ENCODE peak calls at places on chromosomes 16 and 17, in six cellular contexts. G is endothelial cell of umbilical vein, L is ovary, Q is spleen, D is Peyer's patch, R is heart left ventricle. V is an unnamed sample.

GRCh38 chr17:78343099-78343432 is 16.8 kb downstream of the SOCS3 start:
- DNase-seq in G (peak), L (peak), Q (peak), D (peak), R (peak), V (peak)

GRCh38 chr16:84500531-84500930 is 3.9 kb downstream of the MEAK7 start:
- DNase-seq in G (no peak), L (peak), Q (peak), D (no peak), R (no peak), V (no peak)

GRCh38 chr17:68248886-68249872 is 1.3 kb downstream of the AMZ2 start:
- DNase-seq in G (no peak), L (no peak), Q (no peak), D (peak), R (no peak), V (no peak)

GRCh38 chr16:3963203-3963602 is 82.7 kb upstream of the CREBBP start:
- DNase-seq in G (no peak), L (no peak), Q (no peak), D (no peak), R (no peak), V (no peak)

GRCh38 chr16:27972500-27972899 is 91.0 kb downstream of the GSG1L start:
- DNase-seq in G (peak), L (no peak), Q (peak), D (no peak), R (no peak), V (no peak)

GRCh38 chr16:2532494-2533141 is 1.4 kb upstream of the CEMP1 start:
- DNase-seq in G (peak), L (peak), Q (peak), D (peak), R (peak), V (peak)

GRCh38 chr17:28725166-28725659 is 820 bp downstream of the TLCD1 start:
- DNase-seq in G (peak), L (no peak), Q (no peak), D (no peak), R (no peak), V (no peak)

GRCh38 chr17:2396568-2397246 is 4.2 kb downstream of the MNT start:
- DNase-seq in G (peak), L (peak), Q (peak), D (peak), R (peak), V (peak)

GRCh38 chr17:57422574-57423164 is 166.3 kb downstream of the MSI2 start:
- DNase-seq in G (no peak), L (no peak), Q (no peak), D (no peak), R (peak), V (no peak)

GRCh38 chr17:69961488-69962145 is 113.4 kb upstream of the KCNJ16 start:
- DNase-seq in G (peak), L (peak), Q (no peak), D (no peak), R (peak), V (no peak)

GRCh38 chr17:1035546-1036170 is 38.7 kb downstream of the TIMM22 start:
- DNase-seq in G (no peak), L (no peak), Q (no peak), D (no peak), R (no peak), V (no peak)

GRCh38 chr16:66695474-66695934 is 1.0 kb downstream of the CMTM4 start:
- DNase-seq in G (no peak), L (no peak), Q (no peak), D (no peak), R (no peak), V (no peak)

GRCh38 chr16:13110124-13110796 is 208.9 kb downstream of the SHISA9 start:
- DNase-seq in G (no peak), L (no peak), Q (no peak), D (no peak), R (no peak), V (no peak)

GRCh38 chr16:30983289-30983889 is 1.6 kb upstream of the HSD3B7 start:
- DNase-seq in G (no peak), L (no peak), Q (no peak), D (no peak), R (no peak), V (no peak)

GRCh38 chr16:68311316-68311620 is 449 bp downstream of the PRMT7 start:
- DNase-seq in G (no peak), L (no peak), Q (no peak), D (no peak), R (no peak), V (no peak)

GRCh38 chr17:81870155-81870977 is 771 bp downstream of the ARHGDIA start:
- DNase-seq in G (peak), L (peak), Q (peak), D (peak), R (no peak), V (no peak)

GRCh38 chr17:57948555-57949420 is 6.4 kb downstream of the CUEDC1 start:
- DNase-seq in G (peak), L (no peak), Q (no peak), D (no peak), R (no peak), V (no peak)

GRCh38 chr16:85346404-85347212 is 234.3 kb upstream of the CIBAR2 start:
- DNase-seq in G (no peak), L (no peak), Q (no peak), D (no peak), R (no peak), V (no peak)

GRCh38 chr16:52383640-52384292 is 163.2 kb downstream of the TOX3 start:
- DNase-seq in G (no peak), L (no peak), Q (no peak), D (no peak), R (no peak), V (no peak)

GRCh38 chr16:80231888-80232287 is 308.9 kb upstream of the DYNLRB2 start:
- DNase-seq in G (no peak), L (no peak), Q (no peak), D (no peak), R (no peak), V (no peak)

GRCh38 chr17:6473128-6473767 is 29.0 kb downstream of the PIMREG start:
- DNase-seq in G (peak), L (peak), Q (peak), D (peak), R (peak), V (peak)

GRCh38 chr17:28634211-28634865 is 10.6 kb downstream of the BLTP2 start:
- DNase-seq in G (no peak), L (no peak), Q (no peak), D (no peak), R (no peak), V (no peak)

GRCh38 chr17:29592850-29593545 is at the start of gene ANKRD13B:
- DNase-seq in G (no peak), L (peak), Q (peak), D (peak), R (no peak), V (peak)

GRCh38 chr17:6494239-6494941 is 50.1 kb downstream of the PIMREG start:
- DNase-seq in G (no peak), L (peak), Q (peak), D (no peak), R (no peak), V (no peak)

GRCh38 chr17:72151565-72152391 is 31.0 kb downstream of the SOX9 start:
- DNase-seq in G (no peak), L (no peak), Q (no peak), D (no peak), R (peak), V (peak)

GRCh38 chr17:27818311-27819170 is 18.2 kb upstream of the NOS2 start:
- DNase-seq in G (peak), L (peak), Q (no peak), D (no peak), R (peak), V (no peak)

GRCh38 chr17:546456-546855 is 168.2 kb downstream of the VPS53 start:
- DNase-seq in G (no peak), L (no peak), Q (no peak), D (no peak), R (no peak), V (no peak)

GRCh38 chr17:19023209-19023999 is 18.8 kb upstream of the FAM83G start:
- DNase-seq in G (no peak), L (no peak), Q (peak), D (no peak), R (no peak), V (no peak)

GRCh38 chr17:82149401-82150099 is 51.5 kb upstream of the FASN start:
- DNase-seq in G (no peak), L (no peak), Q (no peak), D (no peak), R (no peak), V (no peak)

GRCh38 chr16:85891033-85891775 is 7.8 kb upstream of the IRF8 start:
- DNase-seq in G (no peak), L (no peak), Q (no peak), D (no peak), R (no peak), V (no peak)

GRCh38 chr17:48612456-48612853 is 1.6 kb upstream of the HOXB7 start:
- DNase-seq in G (peak), L (no peak), Q (no peak), D (no peak), R (no peak), V (no peak)

GRCh38 chr17:63997341-63998048 is 656 bp upstream of the PRR29 start:
- DNase-seq in G (peak), L (no peak), Q (peak), D (no peak), R (peak), V (no peak)

GRCh38 chr17:46138470-46138869 is 54.8 kb downstream of the KANSL1 start:
- DNase-seq in G (no peak), L (no peak), Q (no peak), D (no peak), R (no peak), V (no peak)

GRCh38 chr16:7343271-7343670 is 10.6 kb downstream of the RBFOX1 start:
- DNase-seq in G (no peak), L (no peak), Q (no peak), D (no peak), R (no peak), V (no peak)

DNA sequence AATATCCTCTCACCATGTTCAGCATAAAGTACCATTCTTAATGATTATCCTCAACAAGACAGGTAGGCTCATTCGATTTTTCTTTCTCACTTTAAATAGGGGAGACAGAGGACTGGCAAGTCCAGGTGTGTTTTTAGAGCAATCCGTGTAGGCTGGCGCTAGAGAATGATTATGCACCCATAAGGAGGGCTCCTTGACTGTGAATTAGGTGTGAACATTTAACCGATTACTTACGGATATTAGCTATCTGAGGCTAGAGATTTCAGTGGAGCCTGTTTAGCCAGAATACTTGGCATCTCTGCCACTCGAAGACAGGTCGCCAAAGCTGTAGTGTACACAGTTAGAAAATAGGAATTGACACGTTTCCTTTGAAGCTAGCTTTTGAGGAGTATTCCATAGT is 1.9 kb downstream of the SEC14L1 start:
- DNase-seq in G (no peak), L (no peak), Q (no peak), D (no peak), R (no peak), V (no peak)
- H3K4me3 ChIP-seq in G (peak), L (no peak), Q (peak), D (no peak), R (peak), V (no peak)

DNA sequence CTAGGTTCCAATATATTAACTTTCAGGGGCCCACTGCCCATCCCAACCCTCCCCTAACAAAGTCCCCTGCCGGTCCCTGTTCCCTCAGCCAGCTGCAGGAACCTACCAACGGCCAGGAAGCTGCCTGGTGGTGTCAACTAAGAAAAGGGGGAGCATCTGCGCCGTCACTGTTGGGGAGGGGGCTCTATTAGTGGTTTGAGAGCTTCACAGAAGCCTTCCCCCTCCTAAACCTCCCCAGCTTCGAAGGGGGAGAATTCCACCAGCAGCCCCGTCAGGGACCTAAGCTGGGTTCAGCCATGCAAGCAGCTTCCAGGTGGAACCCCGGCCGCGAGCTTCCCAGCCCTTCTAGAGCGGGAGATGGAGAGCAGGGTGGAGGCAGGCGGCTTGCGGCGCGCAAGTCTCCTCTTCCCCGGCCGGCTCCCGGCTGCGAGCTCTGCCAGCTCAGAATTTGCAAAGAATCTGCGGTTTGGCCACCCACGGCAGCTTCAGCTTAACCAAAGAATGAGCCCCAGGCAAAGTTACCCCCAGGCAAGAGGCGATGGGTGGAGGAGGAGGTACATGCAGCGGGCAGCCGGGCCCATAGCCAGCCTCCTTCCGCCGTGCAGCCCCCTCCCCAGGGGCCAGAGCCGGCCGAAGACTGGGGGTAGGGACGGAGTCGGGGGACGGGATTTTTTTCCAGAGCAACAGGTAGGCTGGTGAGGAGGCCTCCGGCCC is 33.7 kb downstream of the DDX19A start:
- DNase-seq in G (peak), L (peak), Q (peak), D (peak), R (no peak), V (peak)
- TF ChIP-seq POLR2A in G (no peak), L (no peak), Q (no peak), D (no peak), R (no peak), V (no peak)

GRCh38 chr17:33712120-33712519 is 419.0 kb upstream of the ASIC2 start:
- DNase-seq in G (no peak), L (no peak), Q (no peak), D (no peak), R (no peak), V (no peak)
- TF ChIP-seq CTCF in G (no peak), L (no peak), Q (no peak), D (no peak), R (no peak), V (no peak)

GRCh38 chr16:11717811-11718210 is 24.8 kb downstream of the TXNDC11 start:
- DNase-seq in G (no peak), L (no peak), Q (no peak), D (no peak), R (no peak), V (no peak)
- H3K4me3 ChIP-seq in G (no peak), L (no peak), Q (no peak), D (no peak), R (no peak), V (no peak)

DNA sequence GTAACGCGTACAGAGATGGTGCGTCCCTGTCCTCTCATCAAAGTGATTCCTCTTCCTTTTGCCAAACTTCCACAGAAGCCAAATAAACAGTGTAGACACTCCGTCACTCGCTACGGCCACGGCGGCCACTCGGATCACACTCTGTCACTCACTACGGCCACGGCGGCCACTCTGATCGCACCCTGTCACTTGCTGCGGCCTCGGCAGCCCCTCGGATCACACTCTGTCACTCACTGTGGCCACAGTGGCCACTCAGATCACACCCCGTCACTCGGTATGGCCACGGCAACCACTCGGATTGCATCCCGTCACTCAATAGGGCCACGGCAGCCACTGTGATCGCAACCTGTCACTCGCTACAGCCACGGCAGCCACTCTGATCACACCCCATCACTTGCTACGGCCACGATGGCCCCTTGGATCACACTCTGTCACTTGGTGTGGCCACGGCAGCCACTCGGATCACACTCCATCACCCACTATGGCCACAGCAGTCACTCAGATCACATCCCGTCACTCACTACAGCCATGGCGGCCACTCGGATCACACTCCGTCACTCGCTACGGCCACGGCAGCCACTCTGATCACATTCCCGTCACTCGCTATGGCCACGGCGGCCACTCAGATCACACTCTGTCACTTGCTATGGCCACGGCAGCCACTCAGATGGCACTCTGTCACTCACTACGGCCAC is 170.8 kb downstream of the BANP start:
- DNase-seq in G (no peak), L (no peak), Q (no peak), D (no peak), R (no peak), V (no peak)
- TF ChIP-seq POLR2A in G (no peak), L (no peak), Q (no peak), D (no peak), R (no peak), V (no peak)

GRCh38 chr17:7992516-7992915 is 9.9 kb upstream of the GUCY2D start:
- DNase-seq in G (no peak), L (no peak), Q (no peak), D (no peak), R (no peak), V (no peak)

GRCh38 chr17:8001976-8002645 is at the start of gene GUCY2D:
- DNase-seq in G (no peak), L (no peak), Q (peak), D (peak), R (no peak), V (peak)

GRCh38 chr17:7993972-7994589 is 8.3 kb upstream of the GUCY2D start:
- DNase-seq in G (no peak), L (no peak), Q (no peak), D (no peak), R (peak), V (no peak)

GRCh38 chr17:7992924-7993323 is 9.5 kb upstream of the GUCY2D start:
- DNase-seq in G (no peak), L (no peak), Q (no peak), D (no peak), R (no peak), V (no peak)

GRCh38 chr17:7997186-7997585 is 5.2 kb upstream of the GUCY2D start:
- DNase-seq in G (peak), L (no peak), Q (peak), D (peak), R (peak), V (peak)
- TF ChIP-seq CTCF in G (peak), L (no peak), Q (no peak), D (peak), R (peak), V (no peak)

GRCh38 chr17:76351526-76352071 is 2.1 kb downstream of the PRPSAP1 start:
- DNase-seq in G (peak), L (no peak), Q (no peak), D (no peak), R (no peak), V (no peak)
- H3K4me3 ChIP-seq in G (peak), L (no peak), Q (no peak), D (no peak), R (no peak), V (no peak)

GRCh38 chr16:14182999-14183398 is 111.9 kb downstream of the MRTFB start:
- DNase-seq in G (no peak), L (no peak), Q (no peak), D (no peak), R (no peak), V (no peak)

GRCh38 chr16:14177704-14178103 is 106.6 kb downstream of the MRTFB start:
- DNase-seq in G (no peak), L (no peak), Q (no peak), D (no peak), R (no peak), V (no peak)

GRCh38 chr16:14179116-14179515 is 108.0 kb downstream of the MRTFB start:
- DNase-seq in G (no peak), L (no peak), Q (no peak), D (no peak), R (no peak), V (no peak)

GRCh38 chr16:14181371-14182050 is 110.4 kb downstream of the MRTFB start:
- DNase-seq in G (peak), L (no peak), Q (no peak), D (no peak), R (no peak), V (no peak)

GRCh38 chr16:14180431-14181059 is 109.4 kb downstream of the MRTFB start:
- DNase-seq in G (no peak), L (no peak), Q (no peak), D (no peak), R (no peak), V (no peak)
- TF ChIP-seq POLR2A in G (no peak), L (no peak), Q (no peak), D (no peak), R (no peak), V (no peak)

GRCh38 chr16:76265434-76266045 is 11.7 kb upstream of the CNTNAP4 start:
- DNase-seq in G (no peak), L (no peak), Q (no peak), D (no peak), R (no peak), V (no peak)
- TF ChIP-seq CTCF in G (peak), L (no peak), Q (peak), D (peak), R (peak), V (no peak)

GRCh38 chr16:88955906-88956305 is 21.1 kb downstream of the CBFA2T3 start:
- DNase-seq in G (no peak), L (no peak), Q (no peak), D (no peak), R (no peak), V (no peak)

GRCh38 chr16:88956546-88957455 is 20.2 kb downstream of the CBFA2T3 start:
- DNase-seq in G (no peak), L (no peak), Q (peak), D (no peak), R (no peak), V (no peak)

GRCh38 chr16:88959022-88959421 is 18.0 kb downstream of the CBFA2T3 start:
- DNase-seq in G (no peak), L (no peak), Q (no peak), D (no peak), R (no peak), V (no peak)

GRCh38 chr16:88957456-88957767 is 19.6 kb downstream of the CBFA2T3 start:
- DNase-seq in G (no peak), L (no peak), Q (peak), D (no peak), R (no peak), V (no peak)

GRCh38 chr16:88957887-88958577 is 19.0 kb downstream of the CBFA2T3 start:
- DNase-seq in G (no peak), L (no peak), Q (peak), D (peak), R (no peak), V (no peak)
- H3K4me3 ChIP-seq in G (no peak), L (no peak), Q (peak), D (no peak), R (peak), V (no peak)